ENCODE peak calls at places on chromosomes 1 and 21, in ten cellular contexts. T, I, E, L, A, N, D, B, C and F are unnamed samples. For H3K27me3 and H3K4me1, the result is how much of the 10 kb centered on the place peaks cover.

GRCh38 chr21:29130234-29130993 is at the start of gene MAP3K7CL:
- DNase-seq in T (peak), I (peak), E (no peak), L (peak), A (peak), N (no peak), D (no peak), B (peak), C (peak), F (peak)

GRCh38 chr1:115429884-115430283 is 91.8 kb upstream of the NGF start:
- DNase-seq in T (peak), I (no peak), E (no peak), L (peak), A (no peak), N (no peak), D (no peak), B (no peak), C (no peak), F (no peak)

GRCh38 chr1:43981135-43981491 is 2.1 kb downstream of the B4GALT2 start:
- DNase-seq in T (no peak), I (peak), E (no peak), L (no peak), A (no peak), N (peak), D (no peak), B (peak), C (no peak), F (peak)

GRCh38 chr1:16088351-16088911 is 15.0 kb upstream of the FAM131C start:
- DNase-seq in T (no peak), I (no peak), E (no peak), L (no peak), A (no peak), N (no peak), D (no peak), B (peak), C (no peak), F (no peak)

GRCh38 chr1:15911141-15911540 is 63.6 kb downstream of the SPEN start:
- DNase-seq in T (no peak), I (no peak), E (no peak), L (no peak), A (no peak), N (no peak), D (no peak), B (no peak), C (no peak), F (no peak)

GRCh38 chr21:34632498-34632897 is 17.6 kb upstream of the RCAN1 start:
- DNase-seq in T (no peak), I (no peak), E (no peak), L (no peak), A (no peak), N (no peak), D (no peak), B (no peak), C (no peak), F (no peak)

GRCh38 chr1:88655685-88656299 is 28.3 kb upstream of the PKN2 start:
- DNase-seq in T (peak), I (no peak), E (peak), L (peak), A (peak), N (no peak), D (no peak), B (no peak), C (no peak), F (no peak)

GRCh38 chr1:17192394-17193221 is 12.3 kb upstream of the PADI1 start:
- DNase-seq in T (no peak), I (no peak), E (no peak), L (peak), A (peak), N (no peak), D (no peak), B (no peak), C (no peak), F (no peak)

GRCh38 chr1:238660849-238661248 is 725.5 kb upstream of the CHRM3 start:
- DNase-seq in T (no peak), I (no peak), E (no peak), L (no peak), A (peak), N (no peak), D (no peak), B (no peak), C (no peak), F (no peak)

GRCh38 chr1:99003911-99004269 is 771 bp downstream of the PLPPR5 start:
- DNase-seq in T (no peak), I (no peak), E (no peak), L (no peak), A (no peak), N (no peak), D (peak), B (no peak), C (peak), F (no peak)

GRCh38 chr1:44945992-44946391 is 40.4 kb downstream of the EIF2B3 start:
- DNase-seq in T (no peak), I (no peak), E (no peak), L (no peak), A (no peak), N (no peak), D (no peak), B (no peak), C (no peak), F (no peak)

GRCh38 chr1:15955552-15955951 is 20.3 kb downstream of the ZBTB17 start:
- DNase-seq in T (no peak), I (no peak), E (no peak), L (no peak), A (no peak), N (no peak), D (no peak), B (no peak), C (no peak), F (no peak)

GRCh38 chr1:92585831-92586230 is 99.1 kb upstream of the GFI1 start:
- DNase-seq in T (no peak), I (no peak), E (no peak), L (no peak), A (no peak), N (no peak), D (no peak), B (no peak), C (no peak), F (no peak)

GRCh38 chr1:38046884-38047602 is 450 bp upstream of the POU3F1 start:
- DNase-seq in T (peak), I (peak), E (peak), L (peak), A (peak), N (peak), D (peak), B (peak), C (peak), F (peak)

GRCh38 chr1:29309621-29310020 is 73.3 kb downstream of the PTPRU start:
- DNase-seq in T (no peak), I (no peak), E (no peak), L (no peak), A (no peak), N (no peak), D (no peak), B (no peak), C (no peak), F (no peak)

GRCh38 chr1:159468321-159468720 is 28.8 kb downstream of the OR10J1 start:
- DNase-seq in T (no peak), I (no peak), E (no peak), L (no peak), A (no peak), N (no peak), D (no peak), B (no peak), C (no peak), F (no peak)

GRCh38 chr1:247266053-247266452 is 10.2 kb downstream of the VN1R5 start:
- DNase-seq in T (no peak), I (no peak), E (no peak), L (peak), A (no peak), N (no peak), D (no peak), B (no peak), C (no peak), F (no peak)

GRCh38 chr21:35511298-35512162 is 462.4 kb upstream of the RUNX1 start:
- DNase-seq in T (peak), I (no peak), E (no peak), L (peak), A (peak), N (no peak), D (no peak), B (no peak), C (no peak), F (no peak)

GRCh38 chr1:94924967-94925366 is 1.9 kb downstream of the CNN3 start:
- DNase-seq in T (no peak), I (peak), E (no peak), L (peak), A (peak), N (no peak), D (no peak), B (no peak), C (no peak), F (no peak)

GRCh38 chr1:166165661-166166399 is 971 bp downstream of the FAM78B start:
- DNase-seq in T (peak), I (peak), E (no peak), L (peak), A (no peak), N (no peak), D (peak), B (peak), C (no peak), F (peak)

GRCh38 chr1:200905411-200906052 is 10.8 kb downstream of the INAVA start:
- DNase-seq in T (peak), I (no peak), E (peak), L (peak), A (no peak), N (no peak), D (no peak), B (no peak), C (no peak), F (no peak)

GRCh38 chr1:8862528-8862927 is 16.0 kb downstream of the ENO1 start:
- DNase-seq in T (peak), I (no peak), E (no peak), L (peak), A (peak), N (no peak), D (peak), B (no peak), C (no peak), F (no peak)

GRCh38 chr1:109385417-109385816 is 12.3 kb downstream of the SORT1 start:
- DNase-seq in T (no peak), I (peak), E (no peak), L (no peak), A (peak), N (no peak), D (no peak), B (no peak), C (no peak), F (peak)

GRCh38 chr1:48674641-48675040 is 102.0 kb downstream of the BEND5 start:
- DNase-seq in T (no peak), I (no peak), E (no peak), L (peak), A (peak), N (no peak), D (no peak), B (no peak), C (no peak), F (no peak)

GRCh38 chr1:41955461-41956159 is 36.9 kb upstream of the HIVEP3 start:
- DNase-seq in T (peak), I (no peak), E (no peak), L (peak), A (peak), N (no peak), D (no peak), B (no peak), C (no peak), F (no peak)

GRCh38 chr21:35643176-35643575 is 417.1 kb downstream of the SETD4 start:
- DNase-seq in T (no peak), I (no peak), E (no peak), L (no peak), A (peak), N (no peak), D (no peak), B (no peak), C (no peak), F (no peak)

GRCh38 chr21:43369124-43369523 is 57.8 kb downstream of the SIK1 start:
- DNase-seq in T (peak), I (no peak), E (peak), L (peak), A (peak), N (no peak), D (no peak), B (no peak), C (peak), F (peak)

GRCh38 chr1:221263831-221264767 is 384.9 kb downstream of the HLX start:
- DNase-seq in T (peak), I (peak), E (peak), L (peak), A (peak), N (no peak), D (peak), B (no peak), C (peak), F (peak)

GRCh38 chr21:18801468-18801867 is 397.9 kb upstream of the TMPRSS15 start:
- DNase-seq in T (peak), I (no peak), E (no peak), L (no peak), A (peak), N (no peak), D (no peak), B (no peak), C (no peak), F (no peak)

GRCh38 chr1:30889506-30889905 is 19.1 kb downstream of the SDC3 start:
- DNase-seq in T (no peak), I (no peak), E (no peak), L (no peak), A (peak), N (no peak), D (no peak), B (no peak), C (no peak), F (no peak)

GRCh38 chr1:232611834-232612233 is 18.1 kb downstream of the SIPA1L2 start:
- DNase-seq in T (no peak), I (no peak), E (no peak), L (no peak), A (no peak), N (peak), D (peak), B (no peak), C (no peak), F (no peak)

GRCh38 chr1:8153961-8154360 is 127.9 kb upstream of the ERRFI1 start:
- DNase-seq in T (no peak), I (no peak), E (no peak), L (no peak), A (no peak), N (no peak), D (no peak), B (no peak), C (no peak), F (no peak)

GRCh38 chr1:200558866-200559459 is 61.6 kb downstream of the KIF14 start:
- DNase-seq in T (peak), I (no peak), E (peak), L (peak), A (peak), N (no peak), D (no peak), B (no peak), C (no peak), F (no peak)

GRCh38 chr21:38936237-38936636 is 130.5 kb downstream of the ETS2 start:
- DNase-seq in T (peak), I (no peak), E (no peak), L (no peak), A (no peak), N (no peak), D (no peak), B (no peak), C (no peak), F (no peak)

GRCh38 chr1:180988221-180988826 is 34.3 kb downstream of the STX6 start:
- DNase-seq in T (no peak), I (no peak), E (peak), L (no peak), A (peak), N (no peak), D (no peak), B (no peak), C (no peak), F (no peak)

GRCh38 chr1:47317841-47318240 is 3.9 kb upstream of the STIL start:
- DNase-seq in T (peak), I (no peak), E (no peak), L (peak), A (no peak), N (no peak), D (no peak), B (no peak), C (no peak), F (no peak)

GRCh38 chr21:29403922-29404538 is 105.3 kb downstream of the BACH1 start:
- DNase-seq in T (no peak), I (no peak), E (no peak), L (no peak), A (no peak), N (peak), D (no peak), B (no peak), C (no peak), F (peak)

GRCh38 chr1:17973694-17974093 is 133.9 kb upstream of the IGSF21 start:
- DNase-seq in T (no peak), I (no peak), E (no peak), L (no peak), A (no peak), N (no peak), D (no peak), B (no peak), C (no peak), F (no peak)

GRCh38 chr1:236489710-236490377 is 33.9 kb upstream of the LGALS8 start:
- DNase-seq in T (peak), I (no peak), E (peak), L (peak), A (peak), N (no peak), D (no peak), B (no peak), C (no peak), F (no peak)

GRCh38 chr1:219317762-219318353 is 144.2 kb downstream of the LYPLAL1 start:
- DNase-seq in T (peak), I (no peak), E (peak), L (no peak), A (peak), N (no peak), D (peak), B (no peak), C (no peak), F (no peak)

DNA sequence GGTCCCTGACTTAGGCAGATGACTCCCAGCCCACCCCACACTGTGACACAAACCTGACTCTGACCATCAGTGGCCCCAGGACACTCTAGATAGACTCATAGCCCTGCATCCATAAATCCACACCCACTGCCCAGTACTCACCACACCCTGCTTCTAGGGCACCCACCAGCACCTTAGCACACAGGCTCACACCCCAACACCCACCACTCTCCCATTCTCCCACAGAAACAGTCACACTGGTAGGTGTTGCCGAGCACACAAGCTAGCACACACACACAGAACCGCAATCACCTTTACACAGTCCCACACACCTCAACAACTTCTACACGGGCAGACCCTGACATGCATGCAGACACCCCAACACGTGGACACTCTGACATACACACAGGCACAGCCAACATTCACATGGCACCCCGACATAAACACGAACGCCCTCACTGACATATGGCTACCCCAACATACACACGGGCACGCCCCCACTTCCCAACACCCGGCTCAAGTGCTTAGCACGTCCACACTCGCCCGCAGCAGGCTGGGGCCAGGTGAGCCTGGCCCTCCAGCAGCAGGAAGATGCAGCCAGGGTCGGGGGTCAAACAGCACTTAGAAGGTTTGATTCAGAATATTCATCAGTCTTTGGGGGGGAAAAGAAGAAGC is 105.5 kb upstream of the TARDBP start:
- DNase-seq in T (no peak), I (no peak), E (no peak), L (no peak), A (no peak), N (peak), D (no peak), B (peak), C (no peak), F (no peak)
- H3K27me3 ChIP-seq in T (under half), I (under half), E (under half), L (under half), A (under half), N (under half), D (under half), B (under half), C (under half), F (under half)

DNA sequence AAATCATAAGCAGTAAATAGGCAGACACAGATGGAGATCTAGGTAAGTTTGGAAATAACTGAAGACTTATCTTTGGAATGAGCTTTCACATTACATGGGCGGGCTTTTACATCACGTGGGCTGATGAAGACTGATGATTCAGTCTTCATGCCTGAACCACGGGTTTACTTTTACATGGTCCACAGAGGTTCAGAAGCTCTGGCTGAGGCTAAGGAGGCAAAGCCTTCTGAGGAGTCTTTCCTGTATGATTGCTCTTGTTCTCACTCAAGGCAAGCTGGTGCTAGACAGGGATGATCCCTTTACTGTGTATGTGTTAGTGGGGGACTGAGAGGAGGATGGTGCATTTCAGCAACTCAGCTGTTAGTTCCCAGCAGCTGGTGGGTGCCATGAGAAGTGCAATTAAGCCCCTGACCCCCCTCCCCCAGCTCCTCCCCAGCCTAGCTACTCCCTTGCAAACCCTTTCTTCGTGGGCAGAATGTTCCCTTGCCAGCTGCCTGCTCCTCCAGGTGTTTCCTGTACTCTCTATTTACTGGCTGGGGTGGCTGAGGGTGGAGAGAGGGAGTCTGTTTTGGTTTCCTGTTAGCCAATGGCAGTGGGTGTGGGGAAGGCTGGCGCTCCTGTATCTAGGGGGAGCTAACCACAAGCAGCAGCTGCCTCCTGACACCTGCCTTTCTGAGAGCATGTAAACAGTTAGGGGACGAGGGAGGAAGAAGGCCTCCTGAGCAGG is 15.4 kb downstream of the BTG2 start:
- DNase-seq in T (peak), I (peak), E (no peak), L (peak), A (peak), N (no peak), D (peak), B (no peak), C (no peak), F (peak)
- H3K27ac ChIP-seq in T (no peak), I (peak), E (no peak), L (no peak), A (no peak), N (peak), D (no peak), B (no peak), C (no peak), F (no peak)

DNA sequence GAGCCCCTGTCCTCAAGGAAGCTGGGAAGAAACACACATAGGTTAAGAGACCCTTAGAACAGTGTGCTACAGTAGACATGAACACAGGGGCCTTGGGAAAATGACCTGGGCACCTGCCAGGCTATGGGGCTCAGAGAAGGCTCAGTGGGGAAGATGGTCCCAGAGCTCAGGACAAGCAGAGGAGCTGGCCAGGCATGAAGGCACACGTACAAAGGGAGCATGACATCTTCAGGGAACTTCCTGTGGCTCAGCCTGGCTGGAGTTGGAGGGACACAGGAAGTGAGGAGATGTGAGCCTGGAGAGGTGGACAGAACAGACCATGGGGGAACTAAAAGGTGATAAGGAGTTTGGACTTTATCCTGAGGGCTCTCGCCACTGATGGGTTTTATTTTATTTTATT is 3.8 kb upstream of the SLC50A1 start:
- DNase-seq in T (no peak), I (no peak), E (no peak), L (no peak), A (no peak), N (no peak), D (no peak), B (no peak), C (no peak), F (no peak)
- H3K4me1 ChIP-seq in T (under half), I (under half), E (half or more), L (under half), A (under half), N (under half), D (under half), B (under half), C (under half), F (under half)

DNA sequence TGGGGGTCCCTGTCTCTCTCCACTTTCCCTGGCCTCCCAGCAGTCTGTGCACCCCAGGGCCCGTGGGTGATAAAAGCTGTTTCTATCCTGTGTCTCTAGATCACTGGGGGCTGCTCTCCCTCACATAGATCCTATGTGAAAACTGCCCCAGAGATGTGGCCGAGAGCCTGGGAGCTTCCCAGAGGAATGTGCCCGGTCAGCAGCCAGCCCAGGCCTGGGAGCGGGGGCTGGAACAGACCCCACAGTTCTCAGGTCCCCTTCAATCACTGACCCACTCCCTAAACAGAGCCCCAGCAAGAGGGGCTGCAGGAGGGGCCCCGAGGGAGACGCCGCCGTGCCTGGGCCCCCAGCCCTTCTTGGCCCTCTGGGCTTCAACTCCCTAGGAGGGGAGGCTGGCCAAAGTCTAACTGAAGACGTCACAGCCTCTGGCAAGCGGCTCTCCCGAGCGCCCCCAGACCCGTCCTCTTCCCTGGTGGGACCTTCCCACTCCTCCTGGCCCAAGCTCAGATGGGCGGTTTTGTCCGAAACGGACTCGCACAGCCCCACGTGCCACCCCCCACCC is 403 bp downstream of the MXRA8 start:
- DNase-seq in T (peak), I (no peak), E (no peak), L (peak), A (peak), N (no peak), D (no peak), B (no peak), C (peak), F (no peak)
- H3K27me3 ChIP-seq in T (under half), I (under half), E (under half), L (under half), A (under half), N (under half), D (under half), B (under half), C (under half), F (under half)